ENCODE peak calls at places on chromosomes 16 and 17, in eight cellular contexts. E, W, U, N, A, O, B and Y are unnamed samples. For H3K4me1, the result is how much of the 10 kb centered on the place peaks cover.

GRCh38 chr16:4687416-4687815 is 5.9 kb upstream of the NUDT16L1 start:
- DNase-seq in N (no peak), A (no peak), W (no peak), E (no peak), U (no peak), B (no peak), O (no peak), Y (no peak)

GRCh38 chr17:64580384-64581307 is 73.9 kb downstream of the CEP95 start:
- DNase-seq in B (no peak), E (no peak), W (no peak), U (no peak), O (no peak), N (no peak), A (no peak), Y (no peak)

GRCh38 chr16:23518435-23518891 is 8.2 kb upstream of the GGA2 start:
- DNase-seq in A (no peak), B (no peak), W (no peak), E (no peak), U (no peak), N (peak), O (peak), Y (no peak)

GRCh38 chr17:79626156-79626890 is 15.5 kb upstream of the RBFOX3 start:
- DNase-seq in E (peak), U (peak), W (peak), A (peak), N (no peak), B (no peak), O (no peak), Y (no peak)

GRCh38 chr16:46961373-46962353 is 11.8 kb downstream of the DNAJA2 start:
- DNase-seq in A (no peak), W (no peak), N (no peak), B (no peak), O (no peak), U (no peak), E (no peak), Y (no peak)

GRCh38 chr17:28970879-28971278 is 19.6 kb upstream of the PHF12 start:
- DNase-seq in E (no peak), O (no peak), W (no peak), N (no peak), B (no peak), A (no peak), U (peak), Y (no peak)

GRCh38 chr17:15307686-15308085 is 33.7 kb downstream of the TEKT3 start:
- DNase-seq in W (no peak), N (peak), O (no peak), U (no peak), A (no peak), B (no peak), E (no peak), Y (no peak)

GRCh38 chr17:35244345-35245195 is 1.7 kb downstream of the SLFN5 start:
- DNase-seq in A (peak), B (peak), E (no peak), W (peak), O (peak), N (peak), U (peak), Y (peak)

GRCh38 chr16:81175325-81175891 is 63.1 kb upstream of the BCO1 start:
- DNase-seq in W (no peak), N (peak), A (no peak), U (no peak), B (no peak), E (no peak), O (no peak), Y (no peak)

GRCh38 chr17:8311131-8311790 is 1.2 kb downstream of the ARHGEF15 start:
- DNase-seq in B (no peak), W (peak), E (no peak), A (no peak), N (no peak), U (no peak), O (no peak), Y (peak)

GRCh38 chr17:65559802-65560627 is 1.4 kb downstream of the AXIN2 start:
- DNase-seq in B (peak), U (no peak), E (peak), A (peak), O (peak), N (peak), W (peak), Y (peak)

GRCh38 chr16:4852221-4852872 is 5.1 kb downstream of the UBN1 start:
- DNase-seq in N (peak), E (no peak), O (no peak), A (no peak), W (no peak), U (no peak), B (no peak), Y (no peak)

GRCh38 chr17:62178579-62178978 is 113.5 kb upstream of the MED13 start:
- DNase-seq in E (peak), N (peak), W (no peak), O (no peak), B (no peak), U (no peak), A (no peak), Y (no peak)

GRCh38 chr17:58741121-58741625 is 14.5 kb upstream of the PPM1E start:
- DNase-seq in B (no peak), A (no peak), W (no peak), U (no peak), O (no peak), N (peak), E (no peak), Y (no peak)

GRCh38 chr17:76462556-76463290 is 4.7 kb upstream of the AANAT start:
- DNase-seq in N (peak), O (no peak), A (no peak), W (no peak), E (no peak), B (no peak), U (no peak), Y (no peak)

GRCh38 chr16:11977206-11978041 is 890 bp downstream of the SNX29 start:
- DNase-seq in U (no peak), O (no peak), N (peak), E (no peak), A (no peak), B (no peak), W (no peak), Y (no peak)

GRCh38 chr17:67324330-67324729 is 42.0 kb downstream of the PSMD12 start:
- DNase-seq in E (no peak), A (no peak), B (no peak), U (no peak), N (no peak), W (no peak), O (no peak), Y (no peak)

GRCh38 chr17:41284043-41284442 is 8.5 kb downstream of the KRTAP9-7 start:
- DNase-seq in O (no peak), E (no peak), U (no peak), W (no peak), A (no peak), N (no peak), B (no peak), Y (no peak)

GRCh38 chr17:57522436-57523005 is 222.6 kb downstream of the CCDC182 start:
- DNase-seq in W (no peak), O (no peak), A (no peak), U (no peak), B (no peak), E (no peak), N (no peak), Y (no peak)

GRCh38 chr17:28426081-28426519 is 20.1 kb upstream of the SLC46A1 start:
- DNase-seq in O (no peak), A (no peak), N (peak), W (no peak), E (peak), U (no peak), B (no peak), Y (no peak)

GRCh38 chr17:63833741-63834373 is 6.4 kb upstream of the FTSJ3 start:
- DNase-seq in E (no peak), B (no peak), U (no peak), W (no peak), O (no peak), N (no peak), A (peak), Y (no peak)

GRCh38 chr17:72117748-72118587 is 2.9 kb upstream of the SOX9 start:
- DNase-seq in O (no peak), B (no peak), N (no peak), U (peak), A (no peak), E (no peak), W (no peak), Y (no peak)

GRCh38 chr16:10871157-10871991 is 5.6 kb upstream of the CIITA start:
- DNase-seq in N (peak), E (no peak), O (peak), W (no peak), B (peak), A (peak), U (no peak), Y (peak)

GRCh38 chr17:31724026-31724425 is 135.0 kb downstream of the COPRS start:
- DNase-seq in E (no peak), U (no peak), W (no peak), B (no peak), A (no peak), O (no peak), N (peak), Y (no peak)

GRCh38 chr17:59800530-59800942 is 92.2 kb downstream of the TUBD1 start:
- DNase-seq in E (no peak), O (no peak), U (no peak), W (no peak), N (no peak), B (no peak), A (no peak), Y (no peak)

GRCh38 chr17:28864991-28865849 is 10.4 kb downstream of the ERAL1 start:
- DNase-seq in U (no peak), B (no peak), A (no peak), E (peak), N (peak), W (no peak), O (no peak), Y (peak)

GRCh38 chr16:90011196-90011819 is 7.9 kb downstream of the DBNDD1 start:
- DNase-seq in N (no peak), A (no peak), O (no peak), E (no peak), U (no peak), B (no peak), W (no peak), Y (no peak)

GRCh38 chr16:81610144-81610842 is 165.7 kb downstream of the CMIP start:
- DNase-seq in U (peak), B (peak), W (peak), N (peak), O (no peak), E (no peak), A (peak), Y (peak)

GRCh38 chr16:71406316-71406715 is 35.5 kb downstream of the TLE7 start:
- DNase-seq in O (no peak), B (no peak), E (no peak), W (no peak), N (no peak), U (no peak), A (no peak), Y (no peak)

GRCh38 chr17:42005128-42005527 is 12.1 kb downstream of the DNAJC7 start:
- DNase-seq in N (no peak), E (no peak), U (no peak), B (no peak), W (no peak), A (no peak), O (no peak), Y (no peak)

GRCh38 chr16:9297437-9298113 is 206.1 kb downstream of the HAPSTR1 start:
- DNase-seq in U (peak), W (no peak), O (peak), E (peak), B (no peak), N (no peak), A (peak), Y (peak)

GRCh38 chr16:14559809-14560227 is 70.2 kb downstream of the PARN start:
- DNase-seq in B (no peak), E (no peak), A (no peak), U (peak), O (no peak), W (no peak), N (peak), Y (no peak)
- TF ChIP-seq CTCF in B (no peak), E (no peak), A (no peak), U (no peak), O (no peak), W (no peak), N (no peak), Y (no peak)

GRCh38 chr17:49795372-49795771 is 6.9 kb downstream of the KAT7 start:
- DNase-seq in N (no peak), A (no peak), E (no peak), O (no peak), U (no peak), B (no peak), W (no peak), Y (no peak)
- H3K4me1 ChIP-seq in N (under half), A (under half), E (under half), O (under half), U (under half), B (under half), W (half or more), Y (under half)

GRCh38 chr16:63061319-63061718 is 1025.1 kb upstream of the CDH8 start:
- DNase-seq in N (no peak), O (no peak), B (no peak), U (no peak), A (no peak), E (peak), W (no peak), Y (no peak)
- TF ChIP-seq CTCF in N (no peak), O (no peak), B (no peak), U (no peak), A (no peak), E (no peak), W (no peak), Y (no peak)

GRCh38 chr16:28491080-28491969 is 549 bp downstream of the CLN3 start:
- DNase-seq in E (peak), O (peak), A (peak), U (peak), N (peak), B (peak), W (peak), Y (peak)
- H3K4me1 ChIP-seq in E (under half), O (under half), A (under half), U (under half), N (under half), B (under half), W (under half), Y (under half)

DNA sequence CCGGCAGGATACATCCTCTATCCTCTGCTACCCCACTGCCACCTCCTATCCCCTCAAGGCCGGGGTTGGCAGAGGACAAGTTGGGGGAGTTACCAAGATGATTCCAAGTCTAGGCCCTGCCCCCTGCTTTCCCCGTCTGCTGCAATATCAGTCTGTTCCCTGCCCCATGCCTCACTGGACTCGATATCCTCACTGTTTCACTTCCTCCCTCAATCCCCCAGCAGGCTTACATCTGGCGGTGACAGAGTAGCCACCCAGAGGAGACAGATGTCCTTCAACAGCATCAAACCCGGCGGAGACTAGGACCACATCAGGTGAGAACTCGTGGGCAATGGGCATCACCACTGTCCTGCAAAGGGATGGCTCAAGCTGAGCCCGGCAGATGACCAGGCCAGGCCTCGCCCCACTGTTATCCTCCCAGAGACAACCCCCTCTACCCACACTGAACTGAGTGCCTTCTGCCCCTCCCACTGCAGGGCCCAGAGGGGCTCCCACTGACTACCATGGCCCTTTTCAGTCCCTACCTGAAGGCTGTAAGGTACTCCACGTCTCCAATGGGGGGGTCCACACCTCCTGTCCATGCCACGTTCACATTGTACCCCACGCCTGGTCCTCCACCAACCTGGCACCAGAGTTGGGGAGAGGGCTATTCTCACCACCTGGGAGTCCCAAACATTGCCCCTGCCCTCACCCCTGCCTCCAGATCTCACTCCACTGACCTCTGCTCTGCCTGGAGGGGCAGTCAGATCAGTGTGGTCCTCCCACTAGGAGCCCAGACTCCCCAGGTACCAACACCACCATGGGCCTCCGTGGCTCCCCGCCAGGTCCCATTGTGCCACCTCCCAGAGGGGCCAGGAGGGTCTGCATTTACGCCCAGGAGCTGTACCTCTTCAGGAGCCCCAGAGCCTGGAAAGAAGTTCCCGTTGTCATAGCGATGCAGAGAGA is 9.6 kb downstream of the G6PC3 start:
- DNase-seq in W (no peak), O (peak), N (no peak), E (no peak), B (no peak), A (no peak), U (no peak), Y (no peak)
- TF ChIP-seq CTCF in W (no peak), O (no peak), N (no peak), E (no peak), B (no peak), A (no peak), U (no peak), Y (no peak)

GRCh38 chr17:4716081-4716480 is 5.6 kb downstream of the ARRB2 start:
- DNase-seq in W (no peak), A (no peak), N (no peak), U (peak), O (no peak), E (no peak), B (no peak), Y (no peak)

GRCh38 chr17:4718276-4718675 is 7.8 kb downstream of the ARRB2 start:
- DNase-seq in W (no peak), O (no peak), U (peak), N (no peak), E (no peak), B (no peak), A (no peak), Y (no peak)

GRCh38 chr17:4719146-4719545 is 8.7 kb downstream of the ARRB2 start:
- DNase-seq in U (peak), N (no peak), A (no peak), W (no peak), E (no peak), B (no peak), O (no peak), Y (no peak)

GRCh38 chr17:4719684-4720221 is 9.3 kb downstream of the ARRB2 start:
- DNase-seq in N (peak), E (no peak), A (peak), B (no peak), O (no peak), W (no peak), U (peak), Y (no peak)

DNA sequence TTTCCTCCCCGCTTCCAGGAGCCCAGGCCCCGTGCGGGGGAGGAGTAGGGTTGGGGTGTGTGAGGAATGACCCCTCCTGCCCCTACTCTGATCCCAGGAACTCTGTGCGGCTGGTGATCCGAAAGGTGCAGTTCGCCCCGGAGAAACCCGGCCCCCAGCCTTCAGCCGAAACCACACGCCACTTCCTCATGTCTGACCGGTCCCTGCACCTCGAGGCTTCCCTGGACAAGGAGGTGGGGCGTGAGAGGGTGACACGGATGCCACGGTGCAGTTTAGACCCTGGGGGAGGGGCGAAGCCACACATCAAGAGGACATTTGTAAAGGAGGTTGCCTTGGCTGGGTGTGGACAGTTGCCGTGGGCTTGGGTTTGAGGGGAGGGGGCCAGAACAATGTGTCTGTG is 7.4 kb downstream of the ARRB2 start:
- DNase-seq in A (no peak), E (no peak), U (peak), B (no peak), W (no peak), N (no peak), O (no peak), Y (no peak)
- H3K4me1 ChIP-seq in A (under half), E (under half), U (under half), B (under half), W (under half), N (under half), O (under half), Y (under half)

DNA sequence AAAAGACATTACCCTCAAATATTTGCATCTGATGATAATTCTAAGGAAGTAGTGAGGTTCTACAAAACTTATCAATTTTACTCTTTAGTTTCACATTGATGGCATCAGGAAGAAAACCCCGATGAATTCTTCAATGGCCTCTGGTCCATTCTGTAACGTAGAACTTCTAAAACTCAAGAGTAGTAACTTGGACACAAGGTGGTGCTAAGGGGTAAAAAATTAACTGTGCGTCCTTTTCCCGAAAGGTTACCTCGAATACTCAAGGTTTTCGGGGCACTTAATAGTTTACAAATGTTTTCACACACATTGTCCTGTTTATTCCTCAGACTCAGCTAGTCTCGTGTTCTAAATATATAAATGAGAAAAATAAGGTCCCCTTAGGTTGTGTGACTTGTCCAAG is 517.3 kb upstream of the ZFHX3 start:
- DNase-seq in O (no peak), B (no peak), E (no peak), W (no peak), U (no peak), N (no peak), A (no peak), Y (no peak)
- TF ChIP-seq CTCF in O (peak), B (no peak), E (peak), W (peak), U (peak), N (peak), A (peak), Y (no peak)

DNA sequence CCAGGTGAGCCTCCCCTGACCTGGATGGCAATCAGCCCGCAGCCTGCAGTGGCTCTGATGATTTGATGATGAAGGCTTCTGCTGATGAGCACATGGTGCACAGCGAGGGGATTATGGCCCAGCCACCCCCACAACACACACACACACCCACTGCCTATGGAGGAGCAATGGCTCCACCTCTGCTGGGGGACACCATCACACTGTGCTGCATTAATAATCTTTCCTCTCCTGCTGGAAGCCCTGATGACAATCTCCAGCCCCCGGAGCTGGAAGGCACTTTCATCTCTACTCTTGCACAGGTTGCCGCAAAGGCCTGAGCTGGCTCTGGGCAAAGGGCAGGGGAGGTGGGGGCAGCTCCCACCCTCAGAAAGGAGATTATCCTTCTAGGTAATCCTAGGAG is 79.9 kb downstream of the PLXDC1 start:
- DNase-seq in W (no peak), E (no peak), A (no peak), U (no peak), N (no peak), B (no peak), O (no peak), Y (no peak)
- H3K4me1 ChIP-seq in W (under half), E (under half), A (under half), U (under half), N (under half), B (under half), O (under half), Y (under half)